ENCODE peak calls at places on chromosome 20, in four cellular contexts. C, K, M and G are unnamed samples.
A peak's percentile ranks its signal among the peaks of the same experiment; 100 is the strongest.

GRCh38 chr20:32580970-32581838 is 3.9 kb downstream of the NOL4L start:
- DNase-seq in M (peak; percentile 78), K (no peak), C (peak; percentile 83), G (no peak)

GRCh38 chr20:5197270-5197827 is 70.5 kb downstream of the CDS2 start:
- DNase-seq in C (no peak), M (no peak), K (no peak), G (no peak)

GRCh38 chr20:8339313-8339712 is 207.2 kb downstream of the PLCB1 start:
- DNase-seq in C (no peak), M (no peak), K (no peak), G (no peak)

GRCh38 chr20:33516882-33517281 is 27.0 kb downstream of the CBFA2T2 start:
- DNase-seq in M (no peak), K (no peak), C (no peak), G (no peak)

GRCh38 chr20:34817801-34818200 is 7.7 kb downstream of the NCOA6 start:
- DNase-seq in M (no peak), K (no peak), C (no peak), G (no peak)

GRCh38 chr20:21643417-21643816 is 62.0 kb upstream of the PAX1 start:
- DNase-seq in K (no peak), C (no peak), M (no peak), G (no peak)

GRCh38 chr20:9218412-9219001 is 149.6 kb downstream of the PLCB4 start:
- DNase-seq in K (no peak), C (no peak), M (peak; percentile 7), G (no peak)

GRCh38 chr20:37534401-37535157 is 6.9 kb upstream of the BLCAP start:
- DNase-seq in K (peak; percentile 70), C (peak; percentile 61), M (peak; percentile 52), G (peak; percentile 86)

GRCh38 chr20:40563296-40563950 is 125.6 kb downstream of the MAFB start:
- DNase-seq in M (peak; percentile 63), K (peak; percentile 60), C (no peak), G (no peak)

GRCh38 chr20:7924692-7925091 is 15.6 kb downstream of the HAO1 start:
- DNase-seq in K (no peak), C (no peak), M (no peak), G (peak; percentile 25)

GRCh38 chr20:36847009-36847709 is 28.8 kb upstream of the TLDC2 start:
- DNase-seq in M (no peak), C (no peak), K (no peak), G (no peak)

GRCh38 chr20:32920066-32920465 is 61.3 kb downstream of the EFCAB8 start:
- DNase-seq in C (peak; percentile 4), K (no peak), M (no peak), G (no peak)

GRCh38 chr20:62723351-62723750 is 14.7 kb downstream of the NTSR1 start:
- DNase-seq in M (no peak), K (no peak), C (no peak), G (no peak)

GRCh38 chr20:43722153-43722505 is 4.7 kb downstream of the GTSF1L start:
- DNase-seq in C (no peak), K (no peak), M (no peak), G (no peak)

GRCh38 chr20:39016496-39016895 is 54.4 kb downstream of the DHX35 start:
- DNase-seq in M (no peak), K (no peak), C (no peak), G (no peak)

GRCh38 chr20:23629017-23629541 is 8.7 kb downstream of the CST3 start:
- DNase-seq in M (no peak), C (no peak), K (peak; percentile 74), G (peak; percentile 56)

GRCh38 chr20:40942775-40943174 is 85.8 kb upstream of the TOP1 start:
- DNase-seq in K (no peak), C (no peak), M (no peak), G (no peak)

GRCh38 chr20:8530022-8530421 is 398.0 kb downstream of the PLCB1 start:
- DNase-seq in K (no peak), M (no peak), C (no peak), G (no peak)

GRCh38 chr20:58883243-58883691 is 30.8 kb downstream of the GNAS start:
- DNase-seq in C (no peak), M (no peak), K (no peak), G (no peak)
- TF ChIP-seq SIN3A in C (no peak), M (no peak), K (no peak), G (no peak)

DNA sequence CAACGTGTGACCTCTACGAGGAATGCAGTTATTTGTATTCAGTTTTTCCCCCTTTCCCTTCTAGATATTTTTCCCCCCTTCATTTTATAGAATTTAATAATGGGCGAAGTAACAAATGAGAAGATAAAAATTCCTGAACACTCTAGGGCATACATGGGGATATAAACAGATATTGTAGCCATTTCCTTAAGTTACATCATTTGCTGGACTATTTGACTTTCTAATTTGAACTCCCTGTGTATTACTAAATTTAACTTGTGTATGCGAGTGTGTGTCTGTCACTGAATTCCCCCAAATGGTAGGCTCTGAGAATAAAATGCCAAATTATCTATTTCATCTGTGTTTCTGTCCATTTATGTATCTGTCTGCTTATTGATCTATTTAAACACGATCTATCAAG is 99.0 kb upstream of the ZFP64 start:
- DNase-seq in K (no peak), M (no peak), C (no peak), G (no peak)
- H3K4me1 ChIP-seq in K (no peaks in the 10 kb centered on the region), M (no peaks in the 10 kb centered on the region), C (peaks cover 2% of the 10 kb centered on the region), G (no peaks in the 10 kb centered on the region)

GRCh38 chr20:24859539-24859938 is 89.5 kb upstream of the CST7 start:
- DNase-seq in C (no peak), M (no peak), K (no peak), G (no peak)
- H3K9me3 ChIP-seq in C (no peaks in the 10 kb centered on the region), M (no peaks in the 10 kb centered on the region), K (no peaks in the 10 kb centered on the region), G (no peaks in the 10 kb centered on the region)

GRCh38 chr20:30921286-30922071 is 336.0 kb upstream of the DEFB115 start:
- DNase-seq in C (no peak), K (no peak), M (no peak), G (no peak)

GRCh38 chr20:30919514-30920188 is 337.8 kb upstream of the DEFB115 start:
- DNase-seq in C (no peak), K (no peak), M (no peak), G (no peak)

DNA sequence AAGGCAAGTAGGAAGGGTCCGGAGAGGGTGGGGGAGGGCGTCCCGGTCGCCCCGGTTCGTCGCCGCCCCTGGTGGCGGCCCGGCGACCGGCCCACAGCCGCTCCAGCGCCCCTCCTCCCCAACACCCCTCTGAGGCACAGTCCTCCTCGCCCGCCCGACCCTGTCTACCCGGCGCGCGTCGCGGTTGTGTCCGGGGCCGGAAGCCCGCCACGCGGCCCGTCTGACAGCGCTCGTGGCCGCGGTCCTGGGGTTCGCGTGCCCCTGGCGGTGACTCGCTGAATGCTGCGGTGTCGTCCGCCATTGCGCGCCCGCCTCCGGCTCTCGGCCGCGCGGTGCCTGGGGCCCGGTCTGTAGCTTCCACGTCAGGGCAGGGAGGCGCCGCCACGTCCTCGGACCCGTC is 335.3 kb upstream of the DEFB115 start:
- DNase-seq in M (no peak), C (no peak), K (no peak), G (no peak)
- TF ChIP-seq SIN3A in M (no peak), C (no peak), K (no peak), G (no peak)